ENCODE peak calls at places on chromosomes 2 and 18, in eight cellular contexts. O is right atrium auricular region; A is choroid plexus epithelial cell; R is CD8-positive, alpha-beta T cell; E is astrocyte of the spinal cord; F is mucosa of descending colon; Z is uterus; C is A549. J is an unnamed sample.

GRCh38 chr2:80054339-80054675 is 250.2 kb downstream of the LRRTM1 start:
- DNase-seq in O (no peak), A (no peak), R (no peak), E (no peak), F (no peak), Z (no peak), C (no peak), J (peak)

GRCh38 chr2:12441750-12442626 is 274.7 kb upstream of the TRIB2 start:
- DNase-seq in O (no peak), A (no peak), R (no peak), E (no peak), F (no peak), Z (no peak), C (no peak), J (no peak)

GRCh38 chr2:183081908-183082307 is 3.4 kb downstream of the DUSP19 start:
- DNase-seq in O (no peak), A (no peak), R (no peak), E (no peak), F (no peak), Z (no peak), C (no peak), J (no peak)

GRCh38 chr18:435940-436339 is 64.6 kb downstream of the COLEC12 start:
- DNase-seq in O (no peak), A (peak), R (no peak), E (peak), F (no peak), Z (no peak), C (no peak), J (no peak)

GRCh38 chr2:145036421-145036901 is 516.5 kb upstream of the ZEB2 start:
- DNase-seq in O (no peak), A (peak), R (no peak), E (no peak), F (no peak), Z (no peak), C (no peak), J (no peak)

GRCh38 chr2:189751080-189751658 is 11.4 kb downstream of the OSGEPL1 start:
- DNase-seq in O (no peak), A (peak), R (peak), E (peak), F (no peak), Z (no peak), C (peak), J (peak)

GRCh38 chr2:9807555-9808305 is 35.5 kb upstream of the TAF1B start:
- DNase-seq in O (no peak), A (no peak), R (no peak), E (no peak), F (no peak), Z (no peak), C (no peak), J (no peak)

GRCh38 chr18:60554961-60555360 is 182.4 kb upstream of the MC4R start:
- DNase-seq in O (no peak), A (no peak), R (no peak), E (no peak), F (no peak), Z (no peak), C (no peak), J (no peak)

GRCh38 chr2:189485146-189485545 is 43.9 kb downstream of the WDR75 start:
- DNase-seq in O (no peak), A (no peak), R (no peak), E (no peak), F (no peak), Z (no peak), C (no peak), J (no peak)

GRCh38 chr2:55163895-55164509 is 68.1 kb downstream of the CLHC1 start:
- DNase-seq in O (no peak), A (no peak), R (no peak), E (no peak), F (no peak), Z (no peak), C (no peak), J (peak)

GRCh38 chr2:20384949-20385348 is 34.3 kb upstream of the PUM2 start:
- DNase-seq in O (no peak), A (no peak), R (no peak), E (no peak), F (no peak), Z (no peak), C (no peak), J (no peak)

GRCh38 chr18:55833543-55833942 is 245.6 kb upstream of the TCF4 start:
- DNase-seq in O (no peak), A (peak), R (no peak), E (peak), F (no peak), Z (no peak), C (peak), J (peak)

GRCh38 chr2:19574788-19575260 is 216.4 kb upstream of the OSR1 start:
- DNase-seq in O (peak), A (peak), R (no peak), E (peak), F (peak), Z (peak), C (no peak), J (peak)

DNA sequence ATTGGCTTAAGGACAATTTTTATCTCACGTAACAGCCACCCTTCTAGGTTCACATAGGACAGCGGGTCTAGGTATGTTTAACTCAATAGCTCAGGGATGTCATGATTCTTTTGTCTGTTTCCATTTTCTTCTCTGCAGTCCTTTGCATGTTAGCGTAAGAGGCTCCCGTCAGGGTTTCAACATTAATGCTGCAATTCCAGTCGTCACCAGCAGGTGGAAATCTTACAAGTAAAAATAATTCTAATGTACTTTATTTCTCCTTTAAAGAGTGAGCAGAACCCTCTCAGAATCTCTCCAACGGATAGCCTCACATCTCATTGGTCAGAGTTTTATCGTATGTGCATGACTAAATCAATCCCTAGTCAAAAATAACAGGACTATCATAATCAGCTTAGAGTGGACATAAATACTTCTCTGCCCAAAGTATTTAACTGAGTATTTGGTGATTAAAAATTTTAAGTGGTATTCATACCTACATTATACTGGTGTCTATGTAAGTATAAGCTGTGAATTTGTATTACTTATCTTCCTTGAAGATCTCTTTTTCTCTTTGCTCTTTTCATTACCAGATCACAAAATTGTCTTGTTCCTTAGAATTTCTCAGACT is 487.2 kb upstream of the GCFC2 start:
- DNase-seq in O (peak), A (peak), R (peak), E (peak), F (no peak), Z (no peak), C (no peak), J (peak)
- TF ChIP-seq CTCF in O (peak), A (peak), R (peak), E (peak), F (peak), Z (peak), C (peak), J (peak)

GRCh38 chr2:203003716-203004115 is 11.0 kb upstream of the NBEAL1 start:
- DNase-seq in O (no peak), A (no peak), R (no peak), E (no peak), F (no peak), Z (no peak), C (no peak), J (no peak)
- H3K4me3 ChIP-seq in O (no peak), A (no peak), R (no peak), E (no peak), F (no peak), Z (no peak), C (no peak), J (no peak)

DNA sequence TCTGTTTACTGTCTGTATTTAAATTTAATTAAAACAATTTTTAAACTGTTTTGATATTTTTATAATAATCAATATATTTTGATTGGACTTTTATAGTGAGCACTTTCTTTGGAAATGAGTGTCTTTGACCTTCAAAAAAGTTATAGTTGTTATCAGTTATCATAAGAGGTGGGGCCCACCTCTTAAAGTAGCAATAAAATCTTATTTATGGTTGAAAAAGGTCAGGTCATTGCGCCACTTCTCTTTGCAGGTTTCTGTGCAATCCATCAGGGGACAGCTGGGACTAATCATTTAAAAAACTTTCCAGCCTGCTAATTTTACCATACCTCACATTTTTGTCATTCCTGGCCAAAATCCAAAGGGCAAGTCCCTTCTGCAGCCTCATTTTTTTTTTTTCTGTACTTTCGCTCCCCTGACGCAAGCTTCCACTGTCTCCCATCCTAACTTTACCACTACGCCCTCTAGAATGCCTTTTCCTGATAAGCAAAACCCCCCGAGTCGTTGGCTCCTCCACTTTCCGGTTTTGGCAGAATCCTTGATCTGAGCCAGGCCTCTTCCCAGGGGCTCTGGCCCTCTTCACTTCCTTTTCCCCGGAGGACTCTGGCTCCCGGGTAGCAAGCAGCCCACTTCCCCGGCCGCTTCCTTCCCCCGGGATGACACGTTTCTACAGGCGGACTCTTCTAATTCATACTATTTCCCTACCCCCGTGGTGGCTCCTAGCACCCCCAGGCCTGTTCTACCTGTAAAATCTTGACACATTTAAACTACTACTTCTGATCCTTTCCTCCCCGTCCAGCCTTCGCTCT is 1.1 kb upstream of the SEH1L start:
- DNase-seq in O (peak), A (peak), R (peak), E (peak), F (no peak), Z (peak), C (peak), J (peak)
- TF ChIP-seq CTCF in O (no peak), A (peak), R (no peak), E (no peak), F (no peak), Z (no peak), C (no peak), J (peak)

GRCh38 chr2:25720575-25720974 is 47.2 kb upstream of the DTNB start:
- DNase-seq in O (no peak), A (no peak), R (no peak), E (no peak), F (no peak), Z (no peak), C (no peak), J (peak)
- H3K4me3 ChIP-seq in O (no peak), A (no peak), R (no peak), E (no peak), F (no peak), Z (no peak), C (no peak), J (no peak)

GRCh38 chr2:234293973-234294372 is 202.9 kb downstream of the ARL4C start:
- DNase-seq in O (no peak), A (no peak), R (no peak), E (no peak), F (no peak), Z (no peak), C (no peak), J (no peak)
- TF ChIP-seq CTCF in O (no peak), A (peak), R (no peak), E (peak), F (no peak), Z (no peak), C (no peak), J (no peak)

DNA sequence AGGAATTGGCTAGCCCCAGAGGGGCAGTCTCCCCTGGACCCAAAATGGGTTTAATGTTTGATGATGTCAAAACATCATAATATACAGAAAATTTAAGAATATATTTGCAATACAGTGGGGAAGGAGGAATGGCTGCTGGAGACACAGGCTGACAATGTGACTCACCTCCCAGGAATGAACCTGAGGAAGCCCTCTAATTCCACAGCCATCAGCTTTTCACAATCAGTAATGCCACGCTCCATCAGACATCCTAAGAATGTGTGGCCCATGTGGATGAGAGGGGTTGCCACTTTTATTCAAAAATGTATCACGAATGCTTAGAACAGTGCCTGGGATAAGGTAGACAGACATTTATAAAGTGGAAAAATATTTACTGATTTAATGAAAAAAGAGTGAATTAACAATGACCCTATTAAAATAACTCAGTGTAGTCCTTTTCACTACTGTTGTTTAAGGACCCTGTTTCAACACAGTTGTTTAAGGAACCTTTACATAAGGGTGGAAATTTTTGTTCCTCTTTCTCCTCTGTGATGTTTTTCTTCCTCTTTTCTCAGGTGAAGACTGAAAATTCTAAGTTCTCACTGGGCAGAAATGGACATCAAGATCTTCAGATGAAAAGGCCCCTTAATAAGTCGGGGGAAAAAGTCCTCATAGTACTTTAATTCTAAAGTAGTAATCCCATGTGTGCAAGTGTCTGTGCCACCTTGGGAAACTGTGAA is 17.5 kb upstream of the TMEM163 start:
- DNase-seq in O (no peak), A (peak), R (no peak), E (peak), F (no peak), Z (no peak), C (no peak), J (peak)
- H3K4me3 ChIP-seq in O (no peak), A (no peak), R (no peak), E (no peak), F (no peak), Z (no peak), C (no peak), J (no peak)

J was measured in epithelial cell of esophagus.